ENCODE peak calls at places on chromosomes 12 and 14, in seven cellular contexts. J, Y, M, K, Z, V and P are unnamed samples.
A peak's percentile ranks its signal among the peaks of the same experiment; 100 is the strongest.

GRCh38 chr14:55350461-55350860 is 61.2 kb downstream of the ATG14 start:
- DNase-seq in Z (no peak), V (no peak), J (no peak), Y (no peak), K (no peak), M (no peak), P (no peak)

GRCh38 chr12:112759786-112760185 is 31.8 kb upstream of the RPH3A start:
- DNase-seq in Y (no peak), M (no peak), V (no peak), J (peak; percentile 20), K (no peak), Z (no peak), P (no peak)

GRCh38 chr12:117825827-117826226 is 143.0 kb downstream of the KSR2 start:
- DNase-seq in M (no peak), K (no peak), Y (no peak), V (no peak), Z (no peak), J (no peak), P (no peak)

GRCh38 chr12:32106153-32106516 is 512 bp upstream of the BICD1 start:
- DNase-seq in Y (no peak), J (no peak), K (no peak), V (no peak), M (no peak), Z (peak; percentile 44), P (no peak)

GRCh38 chr14:30298266-30298795 is 260.6 kb upstream of the G2E3 start:
- DNase-seq in K (no peak), J (peak; percentile 65), V (no peak), Z (no peak), Y (no peak), M (no peak), P (no peak)

GRCh38 chr12:45232771-45233372 is 17.0 kb downstream of the ANO6 start:
- DNase-seq in J (peak; percentile 99), Y (no peak), K (no peak), Z (peak; percentile 49), M (peak; percentile 94), V (peak; percentile 84), P (peak; percentile 96)

GRCh38 chr14:71856199-71856919 is 75.9 kb upstream of the RGS6 start:
- DNase-seq in M (no peak), Y (peak; percentile 46), K (no peak), Z (no peak), V (no peak), J (peak; percentile 48), P (no peak)

GRCh38 chr12:112111931-112112330 is 3.3 kb upstream of the NAA25 start:
- DNase-seq in Z (no peak), Y (no peak), J (no peak), K (no peak), M (no peak), V (peak; percentile 55), P (no peak)

GRCh38 chr14:104874110-104874531 is 9.1 kb downstream of the CEP170B start:
- DNase-seq in V (no peak), K (no peak), Y (peak; percentile 6), M (no peak), Z (no peak), J (no peak), P (no peak)

GRCh38 chr12:109488051-109488665 is 10.7 kb downstream of the UBE3B start:
- DNase-seq in Z (no peak), J (no peak), M (no peak), V (no peak), Y (no peak), K (no peak), P (no peak)

GRCh38 chr12:29216266-29216665 is 67.2 kb downstream of the FAR2 start:
- DNase-seq in Z (no peak), Y (no peak), K (no peak), V (no peak), J (no peak), M (no peak), P (no peak)

GRCh38 chr12:131921866-131922769 is 7.0 kb upstream of the PUS1 start:
- DNase-seq in J (peak; percentile 4), Y (peak; percentile 3), V (no peak), K (no peak), Z (no peak), M (peak; percentile 15), P (no peak)

GRCh38 chr12:20460956-20461355 is 92.6 kb downstream of the PDE3A start:
- DNase-seq in K (no peak), V (no peak), M (no peak), Y (no peak), J (no peak), Z (no peak), P (no peak)

GRCh38 chr12:100830003-100830795 is 35.6 kb downstream of the ANO4 start:
- DNase-seq in Z (no peak), K (no peak), Y (no peak), M (no peak), V (no peak), J (no peak), P (no peak)

GRCh38 chr12:92551210-92551609 is 151.6 kb upstream of the PLEKHG7 start:
- DNase-seq in K (no peak), Z (no peak), V (no peak), J (no peak), Y (no peak), M (no peak), P (no peak)

GRCh38 chr12:127810026-127810425 is 456.9 kb upstream of the TMEM132C start:
- DNase-seq in K (no peak), J (peak; percentile 47), Y (no peak), Z (no peak), M (peak; percentile 84), V (no peak), P (peak; percentile 98)

GRCh38 chr12:124812356-124812755 is 51.3 kb downstream of the SCARB1 start:
- DNase-seq in V (no peak), K (no peak), J (no peak), Z (no peak), Y (no peak), M (no peak), P (no peak)

GRCh38 chr12:124811633-124812032 is 52.0 kb downstream of the SCARB1 start:
- DNase-seq in V (no peak), M (no peak), Y (no peak), J (no peak), K (no peak), Z (no peak), P (no peak)

GRCh38 chr12:124814741-124815613 is 48.7 kb downstream of the SCARB1 start:
- DNase-seq in M (peak; percentile 54), J (no peak), V (no peak), Y (no peak), Z (no peak), K (no peak), P (no peak)

GRCh38 chr12:124813782-124814181 is 49.9 kb downstream of the SCARB1 start:
- DNase-seq in Y (no peak), V (no peak), J (no peak), M (no peak), K (no peak), Z (no peak), P (no peak)

DNA sequence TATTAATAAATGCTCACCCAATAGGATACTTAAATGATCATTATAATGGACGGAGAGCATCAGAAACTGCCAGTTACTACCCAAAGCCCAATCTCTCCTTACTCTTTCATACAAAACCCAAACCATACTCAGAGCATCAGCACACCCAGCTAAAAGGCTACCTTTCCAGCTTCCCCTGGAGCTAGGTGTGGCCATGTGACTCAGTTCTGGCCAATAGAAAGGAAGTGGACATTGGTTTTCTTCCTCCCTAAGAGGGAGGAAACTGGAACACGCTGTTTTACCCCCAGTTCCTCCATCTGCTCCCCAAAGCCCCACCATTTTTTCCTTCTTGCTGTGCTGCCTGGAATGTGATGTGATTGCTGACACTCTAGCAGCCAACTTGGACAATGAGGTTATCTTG is 50.7 kb downstream of the SCARB1 start:
- DNase-seq in V (no peak), Z (no peak), M (no peak), K (no peak), Y (no peak), J (no peak), P (no peak)
- H3K4me3 ChIP-seq in V (no peak overlapping the region), Z (no peak overlapping the region), M (no peak overlapping the region), K (no peak overlapping the region), Y (no peak overlapping the region), J (no peak overlapping the region), P (no peak overlapping the region)

GRCh38 chr14:23319746-23320583 is 1.3 kb upstream of the PABPN1 start:
- DNase-seq in Z (no peak), J (no peak), V (no peak), Y (no peak), K (no peak), M (no peak), P (no peak)
- H3K4me3 ChIP-seq in Z (no peak overlapping the region), J (no peak overlapping the region), V (peak overlapping the region; percentile 99), Y (peak overlapping the region; percentile 69), K (peak overlapping the region; percentile 60), M (peak overlapping the region; percentile 50), P (peak overlapping the region; percentile 25)

GRCh38 chr12:57520008-57520726 is at the start of gene DDIT3:
- DNase-seq in V (peak; percentile 100), J (peak; percentile 88), K (peak; percentile 100), Y (peak; percentile 99), M (peak; percentile 99), Z (peak; percentile 99), P (peak; percentile 99)

GRCh38 chr12:57519758-57520007 is 631 bp downstream of the DDIT3 start:
- DNase-seq in Y (no peak), J (peak; percentile 12), M (no peak), Z (no peak), V (no peak), K (no peak), P (no peak)

GRCh38 chr12:57522887-57523705 is 472 bp downstream of the MBD6 start:
- DNase-seq in V (peak; percentile 85), Z (no peak), K (no peak), J (peak; percentile 29), Y (no peak), M (peak; percentile 69), P (peak; percentile 56)

GRCh38 chr12:57522019-57522886 is at the start of gene MBD6:
- DNase-seq in Y (peak; percentile 94), V (peak; percentile 97), J (peak; percentile 91), Z (peak; percentile 93), K (peak; percentile 87), M (peak; percentile 95), P (peak; percentile 96)

DNA sequence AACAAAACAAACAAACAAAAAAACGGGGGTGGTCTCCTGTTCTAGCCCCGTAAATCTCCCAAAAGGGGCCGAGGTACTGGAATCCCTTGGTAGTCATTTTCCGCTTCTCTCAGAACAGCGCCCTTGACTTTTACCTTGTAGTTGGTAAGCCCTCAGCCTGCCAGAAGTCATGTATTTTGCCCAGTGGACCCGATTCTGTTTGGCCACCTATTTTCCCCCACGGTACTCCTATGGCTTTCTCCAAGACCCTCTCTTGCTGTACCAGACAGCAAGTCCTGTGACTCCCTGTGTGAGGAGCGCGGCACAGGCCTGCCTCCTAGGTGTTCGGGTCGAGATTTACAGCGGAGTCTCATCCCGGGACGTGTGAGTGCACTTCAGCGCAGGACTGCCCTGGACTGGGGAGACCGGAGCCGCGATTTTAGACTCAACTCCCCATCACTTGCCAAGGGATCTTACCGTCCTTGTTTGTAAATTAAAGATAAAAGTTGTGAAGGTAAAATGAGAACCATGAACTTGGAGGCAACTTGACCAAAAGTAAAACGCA is 1.1 kb upstream of the MBD6 start:
- DNase-seq in K (no peak), Z (no peak), Y (no peak), M (peak; percentile 72), V (peak; percentile 76), J (peak; percentile 52), P (peak; percentile 58)
- H3K4me3 ChIP-seq in K (peak overlapping the region; percentile 68), Z (peak overlapping the region; percentile 51), Y (peak overlapping the region; percentile 65), M (no peak overlapping the region), V (peak overlapping the region; percentile 62), J (no peak overlapping the region), P (no peak overlapping the region)

DNA sequence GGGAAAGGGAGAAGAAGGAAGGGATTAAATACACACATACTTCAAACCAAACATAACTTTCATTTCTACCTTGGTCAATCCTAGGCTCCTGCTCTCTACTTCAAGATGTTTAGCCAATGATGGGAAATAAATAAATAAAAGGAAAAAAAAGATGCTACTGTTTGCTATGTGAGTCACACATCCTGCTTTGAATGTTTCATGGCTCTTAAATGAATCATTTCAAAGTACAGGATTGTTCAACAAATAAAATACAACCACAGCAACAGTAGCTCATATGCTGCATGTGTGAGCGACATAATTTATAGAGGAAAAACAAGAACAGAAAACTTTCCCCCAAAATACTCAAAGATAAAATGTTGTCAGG is 54.3 kb upstream of the NPFF start:
- DNase-seq in M (peak; percentile 95), Y (no peak), K (no peak), J (peak; percentile 95), Z (no peak), V (no peak), P (peak; percentile 93)
- H3K4me3 ChIP-seq in M (no peak overlapping the region), Y (no peak overlapping the region), K (no peak overlapping the region), J (no peak overlapping the region), Z (no peak overlapping the region), V (no peak overlapping the region), P (no peak overlapping the region)